ENCODE peak calls at places on chromosome 17, in four cellular contexts. B is spleen; E is tibial nerve; J is CD8-positive, alpha-beta T cell. C is an unnamed sample. For H3K4me1, the result is how much of the 10 kb centered on the place peaks cover.

GRCh38 chr17:69909389-69909788 is 165.6 kb upstream of the KCNJ16 start:
- DNase-seq in E (no peak), J (no peak), B (no peak), C (no peak)

GRCh38 chr17:82440991-82441627 is 9.4 kb downstream of the CYBC1 start:
- DNase-seq in J (no peak), E (no peak), B (peak), C (no peak)

GRCh38 chr17:39755550-39756375 is 18.0 kb downstream of the GRB7 start:
- DNase-seq in J (peak), E (no peak), B (peak), C (peak)

GRCh38 chr17:39835038-39835786 is 28.9 kb downstream of the IKZF3 start:
- DNase-seq in E (no peak), B (no peak), J (no peak), C (no peak)

GRCh38 chr17:81102869-81103268 is 62.4 kb upstream of the PVALEF start:
- DNase-seq in B (no peak), J (no peak), E (no peak), C (no peak)

GRCh38 chr17:76841776-76842405 is 26.3 kb upstream of the MGAT5B start:
- DNase-seq in B (no peak), J (no peak), E (no peak), C (no peak)

GRCh38 chr17:59827721-59828477 is 64.8 kb downstream of the TUBD1 start:
- DNase-seq in J (no peak), E (no peak), B (no peak), C (no peak)

GRCh38 chr17:48429156-48429555 is 858 bp downstream of the SKAP1 start:
- DNase-seq in B (no peak), J (no peak), E (no peak), C (peak)

GRCh38 chr17:73359255-73359816 is 47.5 kb upstream of the CDC42EP4 start:
- DNase-seq in J (no peak), E (no peak), B (no peak), C (no peak)

GRCh38 chr17:39737761-39738567 is at the start of gene GRB7:
- DNase-seq in J (no peak), B (peak), E (no peak), C (no peak)

GRCh38 chr17:37322106-37322505 is 53.7 kb upstream of the C17orf78 start:
- DNase-seq in B (no peak), J (no peak), E (no peak), C (no peak)

GRCh38 chr17:27206447-27206846 is 87.5 kb upstream of the WSB1 start:
- DNase-seq in B (no peak), E (no peak), J (no peak), C (no peak)

GRCh38 chr17:40111221-40112128 is 10.3 kb upstream of the MSL1 start:
- DNase-seq in J (peak), B (peak), E (peak), C (peak)

GRCh38 chr17:57311281-57312216 is 55.2 kb downstream of the MSI2 start:
- DNase-seq in B (no peak), J (no peak), E (no peak), C (no peak)

GRCh38 chr17:65559802-65560627 is 1.4 kb downstream of the AXIN2 start:
- DNase-seq in E (peak), J (peak), B (peak), C (peak)

GRCh38 chr17:73262676-73263642 is 1.3 kb upstream of the CPSF4L start:
- DNase-seq in B (peak), J (no peak), E (no peak), C (no peak)

GRCh38 chr17:14935139-14935538 is 330.0 kb downstream of the PMP22 start:
- DNase-seq in J (no peak), B (no peak), E (no peak), C (no peak)

DNA sequence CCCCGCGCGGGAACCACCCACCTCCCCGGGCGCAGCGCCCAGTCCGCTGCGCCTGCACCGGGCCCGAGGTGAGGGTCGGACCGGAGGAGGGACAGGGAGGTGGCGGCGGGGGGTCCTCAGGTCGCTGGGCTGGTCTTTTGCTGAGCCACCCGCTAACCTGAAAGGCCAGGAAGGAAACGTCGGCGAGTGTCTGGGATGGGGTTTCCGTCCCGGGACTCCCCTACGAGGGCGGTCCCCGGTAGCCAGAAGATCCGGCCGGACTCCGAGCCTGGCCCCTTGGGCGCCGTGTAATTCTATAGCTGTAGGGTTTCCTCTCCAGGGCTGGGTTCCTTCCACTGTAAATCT is 5.0 kb downstream of the TBX2 start:
- DNase-seq in B (peak), J (no peak), E (peak), C (no peak)
- H3K4me3 ChIP-seq in B (peak), J (peak), E (peak), C (peak)

GRCh38 chr17:19648475-19649406 is at the start of gene ALDH3A2:
- DNase-seq in J (peak), E (peak), B (peak), C (peak)

GRCh38 chr17:19646788-19647696 is 1.5 kb upstream of the ALDH3A2 start:
- DNase-seq in J (no peak), B (no peak), E (no peak), C (no peak)

GRCh38 chr17:19650826-19651225 is 2.3 kb downstream of the ALDH3A2 start:
- DNase-seq in B (no peak), J (no peak), E (no peak), C (no peak)

GRCh38 chr17:19645608-19646250 is 2.8 kb upstream of the ALDH3A2 start:
- DNase-seq in E (no peak), J (peak), B (no peak), C (peak)

GRCh38 chr17:19647697-19648474 is 665 bp upstream of the ALDH3A2 start:
- DNase-seq in E (peak), J (peak), B (peak), C (peak)
- H3K4me1 ChIP-seq in E (half or more), J (under half), B (half or more), C (under half)

DNA sequence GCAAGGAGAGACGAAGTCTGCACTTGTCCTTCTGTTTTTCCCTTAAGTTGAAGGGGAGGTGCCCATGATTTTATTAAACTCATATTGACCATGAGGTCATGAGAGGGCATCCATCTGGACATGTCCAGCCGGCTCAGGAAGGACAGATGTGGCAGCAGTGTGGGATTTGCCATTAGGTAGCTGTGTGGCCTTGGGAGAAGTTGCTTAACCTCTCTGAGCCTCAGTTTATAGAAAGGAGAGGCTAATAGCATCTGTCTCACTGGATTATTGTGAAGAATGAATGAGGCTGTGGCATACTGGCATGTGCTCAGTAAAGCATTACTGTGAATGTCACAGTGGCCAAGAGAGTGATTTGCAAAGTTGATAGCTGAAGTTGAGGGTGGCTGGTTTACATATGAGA is 1.2 kb downstream of the TIMM22 start:
- DNase-seq in E (no peak), J (no peak), B (no peak), C (no peak)
- H3K4me3 ChIP-seq in E (peak), J (no peak), B (peak), C (no peak)

GRCh38 chr17:75623386-75623785 is 9.8 kb upstream of the SMIM5 start:
- DNase-seq in J (no peak), B (no peak), E (no peak), C (no peak)

GRCh38 chr17:75624714-75625345 is 8.4 kb upstream of the SMIM5 start:
- DNase-seq in B (no peak), J (no peak), E (no peak), C (no peak)

GRCh38 chr17:75622071-75622470 is 11.2 kb upstream of the SMIM5 start:
- DNase-seq in E (no peak), B (no peak), J (no peak), C (no peak)

GRCh38 chr17:75624021-75624420 is 9.2 kb upstream of the SMIM5 start:
- DNase-seq in B (no peak), E (no peak), J (no peak), C (no peak)

GRCh38 chr17:75622771-75623273 is 10.4 kb upstream of the SMIM5 start:
- DNase-seq in J (no peak), E (no peak), B (no peak), C (no peak)
- H3K4me1 ChIP-seq in J (under half), E (under half), B (under half), C (under half)

GRCh38 chr17:29585080-29585751 is 4.2 kb downstream of the GIT1 start:
- DNase-seq in B (peak), J (no peak), E (no peak), C (no peak)

GRCh38 chr17:29588017-29588557 is 1.4 kb downstream of the GIT1 start:
- DNase-seq in E (no peak), B (no peak), J (no peak), C (no peak)

GRCh38 chr17:29587591-29587990 is 1.9 kb downstream of the GIT1 start:
- DNase-seq in E (no peak), B (no peak), J (no peak), C (no peak)

GRCh38 chr17:29588561-29589411 is 662 bp downstream of the GIT1 start:
- DNase-seq in B (peak), J (peak), E (no peak), C (peak)

DNA sequence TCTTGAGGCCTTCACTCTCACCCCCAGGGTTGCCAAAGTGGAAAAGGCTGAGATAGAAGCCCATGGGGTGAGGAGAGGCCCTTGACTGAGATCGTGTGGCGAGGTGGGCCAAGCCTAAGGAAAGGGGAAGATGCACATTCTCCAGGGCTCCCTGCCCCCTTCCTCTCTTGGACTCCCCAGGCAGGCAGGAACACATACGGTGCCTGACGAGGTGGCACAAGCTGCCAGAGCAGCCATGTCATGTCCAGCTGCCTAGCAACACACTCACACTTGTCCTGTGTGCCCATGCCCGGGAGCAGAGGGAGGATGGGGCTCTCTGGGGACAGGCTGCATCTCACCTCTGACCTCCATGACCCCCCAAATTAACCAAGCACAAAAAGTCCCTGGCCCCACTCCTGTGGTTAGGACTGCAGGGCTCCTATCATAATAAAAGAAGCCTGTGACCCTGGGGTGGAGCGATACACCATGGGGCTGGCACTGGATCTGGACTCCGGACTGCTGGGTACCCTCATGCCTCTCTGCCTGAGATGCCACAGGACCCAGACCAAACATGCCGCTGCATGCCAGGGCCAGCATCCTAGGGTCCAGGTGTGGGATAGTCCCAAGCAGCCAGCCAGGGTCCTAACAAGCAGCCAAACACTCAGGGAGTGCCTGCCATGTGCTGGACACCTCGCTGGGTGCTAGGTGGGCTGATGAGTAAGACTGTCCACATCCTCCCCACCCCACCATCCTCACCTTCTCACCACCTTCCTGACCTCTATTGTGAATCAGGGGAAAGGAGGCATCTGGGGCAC is 2.6 kb downstream of the GIT1 start:
- DNase-seq in J (no peak), B (no peak), E (no peak), C (no peak)
- H3K4me3 ChIP-seq in J (no peak), B (no peak), E (peak), C (no peak)

DNA sequence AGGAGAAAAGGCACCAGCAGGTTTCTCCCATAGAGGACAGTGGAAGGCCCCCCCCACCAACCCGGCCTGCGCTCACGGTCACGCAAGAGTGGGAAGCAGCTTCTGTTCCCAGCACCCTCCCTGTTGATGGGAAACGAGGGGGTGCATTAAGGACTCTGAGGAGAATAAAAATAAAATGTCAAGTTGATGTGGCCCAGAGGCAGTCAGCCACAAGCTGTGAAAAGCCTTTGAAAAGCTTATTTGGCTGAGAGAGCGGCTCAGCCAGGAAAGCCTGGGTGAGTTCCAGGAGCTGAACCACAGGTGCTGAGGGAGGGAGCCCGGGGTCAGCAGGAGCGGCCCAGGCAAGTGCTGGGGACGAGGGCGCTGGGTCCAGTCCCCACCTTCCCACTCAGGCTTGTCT is 26.9 kb upstream of the SPATA32 start:
- DNase-seq in J (no peak), B (no peak), E (no peak), C (no peak)
- H3K4me1 ChIP-seq in J (under half), B (under half), E (half or more), C (under half)

DNA sequence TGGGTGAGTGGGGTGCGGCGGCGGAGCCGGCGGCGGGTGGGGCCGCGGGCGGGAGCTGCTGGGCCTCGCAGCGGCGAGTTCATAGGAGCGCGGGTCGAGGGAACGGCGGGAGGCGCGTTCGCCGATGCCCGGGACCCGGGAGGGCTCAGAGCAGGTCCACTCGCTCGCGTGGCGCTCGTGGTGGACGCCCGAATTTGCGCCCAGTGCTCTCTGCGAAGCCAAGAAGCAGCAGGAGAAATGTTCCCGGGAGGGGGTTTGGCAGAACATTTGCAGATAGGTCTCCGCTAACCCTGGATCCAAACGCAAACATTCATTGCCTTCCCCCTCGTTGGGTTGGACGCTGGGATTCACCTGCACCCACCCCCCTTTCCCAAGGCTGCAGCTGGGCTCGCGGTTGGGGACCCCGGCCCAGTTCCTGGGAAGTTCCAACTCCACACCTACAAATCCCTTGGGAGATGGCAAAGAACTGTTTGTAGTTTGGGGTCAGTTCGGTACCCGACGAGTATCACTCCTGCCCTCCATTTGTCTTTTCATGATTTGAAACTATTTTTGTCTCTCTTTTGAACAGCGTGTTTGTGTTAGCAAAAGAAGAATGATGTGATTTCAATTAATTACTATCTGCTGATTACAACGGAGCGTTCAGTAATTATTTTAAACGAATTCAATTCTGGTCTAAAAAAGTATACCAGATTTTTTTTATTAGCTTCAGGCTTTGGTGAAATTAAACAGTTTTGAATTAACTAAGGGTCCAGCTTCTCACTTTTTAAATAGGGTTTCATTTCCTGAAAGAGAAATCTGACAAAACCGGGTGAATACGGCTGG is 2.3 kb downstream of the NTN1 start:
- DNase-seq in J (no peak), B (no peak), E (no peak), C (no peak)
- H3K4me3 ChIP-seq in J (peak), B (peak), E (peak), C (peak)

DNA sequence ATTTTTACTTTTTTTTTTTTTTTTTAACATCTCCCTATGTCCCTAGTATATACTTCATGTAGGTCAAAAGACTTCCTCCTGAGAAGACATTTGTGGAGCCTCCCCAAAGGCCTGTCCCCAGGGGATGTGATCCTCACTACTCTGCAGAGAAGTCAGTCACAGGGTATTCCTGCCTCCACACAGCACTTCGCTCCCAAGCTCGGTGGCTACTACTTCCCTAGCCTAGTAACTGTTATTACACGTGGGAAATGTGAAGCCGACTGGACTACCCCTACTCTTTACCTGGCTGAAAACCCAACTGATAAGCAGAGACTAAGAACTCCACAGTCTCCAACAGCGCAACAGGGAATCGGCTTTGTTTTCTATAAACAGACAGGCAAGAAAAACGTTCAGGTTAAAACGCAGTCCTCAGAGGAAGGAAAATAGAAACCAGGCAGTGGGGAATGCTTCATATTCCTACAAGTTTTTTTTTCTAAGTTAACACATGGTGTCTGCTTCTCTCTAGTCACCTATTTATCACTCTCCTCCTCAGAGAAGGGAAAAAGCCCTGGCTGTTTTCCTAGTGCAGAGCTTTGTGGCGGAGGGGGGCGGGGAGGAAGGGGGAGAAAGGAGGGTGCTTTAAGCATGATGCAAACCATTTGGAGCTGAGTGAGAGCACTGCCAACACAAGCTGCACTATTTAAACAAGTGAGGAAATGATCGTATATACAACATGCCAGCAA is 117.0 kb downstream of the HIC1 start:
- DNase-seq in B (no peak), J (no peak), E (no peak), C (no peak)
- H3K4me1 ChIP-seq in B (under half), J (under half), E (half or more), C (under half)

GRCh38 chr17:45238155-45238774 is 16.6 kb downstream of the FMNL1 start:
- DNase-seq in E (no peak), B (no peak), J (no peak), C (no peak)

GRCh38 chr17:45242015-45242414 is 19.9 kb downstream of the SPATA32 start:
- DNase-seq in J (no peak), B (no peak), E (no peak), C (no peak)

GRCh38 chr17:45241315-45242011 is 19.8 kb downstream of the FMNL1 start:
- DNase-seq in B (no peak), E (no peak), J (no peak), C (no peak)

GRCh38 chr17:45243750-45244149 is 18.1 kb downstream of the SPATA32 start:
- DNase-seq in B (no peak), J (no peak), E (no peak), C (no peak)

DNA sequence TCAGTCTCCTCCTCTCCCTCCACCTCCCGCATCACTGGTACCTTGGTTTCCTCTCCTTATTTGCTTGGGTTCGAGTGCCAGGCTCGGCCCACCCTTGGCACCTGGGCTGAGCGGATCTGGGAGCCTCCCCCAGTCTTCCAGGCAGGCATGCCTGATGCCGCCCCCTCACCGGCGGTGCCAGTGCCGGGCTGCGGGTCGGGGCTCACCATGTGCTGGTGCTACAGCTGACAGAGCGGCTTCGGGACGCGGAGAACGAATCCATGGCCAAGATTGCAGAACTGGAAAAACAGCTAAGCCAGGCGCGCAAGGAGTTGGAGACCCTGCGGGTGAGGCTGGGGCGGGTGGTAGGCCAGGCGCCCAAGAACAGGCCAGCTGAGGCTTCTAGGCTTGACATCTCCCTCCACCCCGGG is 19.2 kb downstream of the FMNL1 start:
- DNase-seq in J (no peak), E (no peak), B (no peak), C (no peak)
- H3K4me3 ChIP-seq in J (no peak), E (no peak), B (no peak), C (no peak)